ENCODE peak calls at places on chromosome 20, in five cellular contexts. H, S, Q, T and Y are unnamed samples.

GRCh38 chr20:33419140-33419974 is 18.0 kb upstream of the CDK5RAP1 start:
- DNase-seq in H (peak; percentile 79), S (no peak), Q (peak; percentile 75), T (no peak), Y (no peak)

GRCh38 chr20:38143646-38144554 is 21.2 kb downstream of the TGM2 start:
- DNase-seq in H (peak; percentile 47), S (peak; percentile 99), Q (peak; percentile 95), T (no peak), Y (peak; percentile 97)

GRCh38 chr20:47500554-47500953 is 1.1 kb upstream of the NCOA3 start:
- DNase-seq in H (no peak), S (no peak), Q (no peak), T (no peak), Y (peak; percentile 32)

GRCh38 chr20:53003420-53003819 is 31.3 kb downstream of the TSHZ2 start:
- DNase-seq in H (no peak), S (no peak), Q (peak; percentile 95), T (no peak), Y (no peak)

GRCh38 chr20:53869466-53870258 is 200.7 kb downstream of the BCAS1 start:
- DNase-seq in H (peak; percentile 31), S (peak; percentile 76), Q (peak; percentile 73), T (peak; percentile 88), Y (peak; percentile 94)

GRCh38 chr20:8812818-8813217 is 256.1 kb upstream of the PLCB4 start:
- DNase-seq in H (no peak), S (no peak), Q (no peak), T (peak; percentile 9), Y (no peak)

GRCh38 chr20:6632187-6632586 is 135.3 kb upstream of the BMP2 start:
- DNase-seq in H (peak; percentile 26), S (no peak), Q (peak; percentile 81), T (peak; percentile 26), Y (no peak)

GRCh38 chr20:21082584-21082983 is 23.6 kb downstream of the LINC00237 start:
- DNase-seq in H (no peak), S (no peak), Q (no peak), T (no peak), Y (no peak)

GRCh38 chr20:22248052-22248667 is 336.2 kb downstream of the FOXA2 start:
- DNase-seq in H (no peak), S (no peak), Q (no peak), T (peak; percentile 33), Y (no peak)

GRCh38 chr20:19973920-19974620 is 43.1 kb upstream of the NAA20 start:
- DNase-seq in H (peak; percentile 78), S (peak; percentile 78), Q (peak; percentile 75), T (peak; percentile 82), Y (no peak)

GRCh38 chr20:5567644-5568043 is 182.6 kb upstream of the SHLD1 start:
- DNase-seq in H (no peak), S (no peak), Q (no peak), T (no peak), Y (no peak)

GRCh38 chr20:31602779-31603441 is 2.2 kb upstream of the ID1 start:
- DNase-seq in H (no peak), S (peak; percentile 91), Q (peak; percentile 93), T (no peak), Y (no peak)

GRCh38 chr20:19071442-19071717 is 141.1 kb upstream of the SLC24A3 start:
- DNase-seq in H (no peak), S (no peak), Q (no peak), T (no peak), Y (no peak)

GRCh38 chr20:31440012-31440659 is at the start of gene DEFB123:
- DNase-seq in H (no peak), S (no peak), Q (no peak), T (no peak), Y (no peak)

GRCh38 chr20:15236812-15237211 is 899.4 kb upstream of the FLRT3 start:
- DNase-seq in H (no peak), S (peak; percentile 38), Q (peak; percentile 23), T (no peak), Y (peak; percentile 64)

GRCh38 chr20:58610071-58610800 is 40.8 kb upstream of the STX16 start:
- DNase-seq in H (no peak), S (no peak), Q (no peak), T (no peak), Y (no peak)

GRCh38 chr20:13200767-13201500 is 20.1 kb upstream of the ISM1 start:
- DNase-seq in H (no peak), S (no peak), Q (no peak), T (no peak), Y (no peak)

GRCh38 chr20:56826971-56827645 is 198.0 kb downstream of the TFAP2C start:
- DNase-seq in H (peak; percentile 24), S (peak; percentile 79), Q (no peak), T (peak; percentile 33), Y (peak; percentile 38)

GRCh38 chr20:15482525-15482924 is 1090.7 kb downstream of the KIF16B start:
- DNase-seq in H (no peak), S (no peak), Q (no peak), T (no peak), Y (no peak)

GRCh38 chr20:47358672-47359532 is 2.4 kb upstream of the ZMYND8 start:
- DNase-seq in H (peak; percentile 63), S (peak; percentile 100), Q (peak; percentile 94), T (peak; percentile 90), Y (peak; percentile 99)

GRCh38 chr20:60466683-60467022 is 508.4 kb downstream of the CDH26 start:
- DNase-seq in H (no peak), S (no peak), Q (no peak), T (no peak), Y (no peak)

GRCh38 chr20:7490288-7490687 is 450.0 kb downstream of the HAO1 start:
- DNase-seq in H (no peak), S (no peak), Q (peak; percentile 16), T (no peak), Y (no peak)

GRCh38 chr20:17614812-17615644 is 45.2 kb downstream of the DSTN start:
- DNase-seq in H (no peak), S (no peak), Q (no peak), T (no peak), Y (no peak)

GRCh38 chr20:53859684-53860083 is 210.7 kb downstream of the BCAS1 start:
- DNase-seq in H (peak; percentile 38), S (no peak), Q (peak; percentile 23), T (no peak), Y (no peak)

GRCh38 chr20:25453035-25453810 is 45.8 kb downstream of the GINS1 start:
- DNase-seq in H (no peak), S (no peak), Q (peak; percentile 47), T (no peak), Y (peak; percentile 21)

DNA sequence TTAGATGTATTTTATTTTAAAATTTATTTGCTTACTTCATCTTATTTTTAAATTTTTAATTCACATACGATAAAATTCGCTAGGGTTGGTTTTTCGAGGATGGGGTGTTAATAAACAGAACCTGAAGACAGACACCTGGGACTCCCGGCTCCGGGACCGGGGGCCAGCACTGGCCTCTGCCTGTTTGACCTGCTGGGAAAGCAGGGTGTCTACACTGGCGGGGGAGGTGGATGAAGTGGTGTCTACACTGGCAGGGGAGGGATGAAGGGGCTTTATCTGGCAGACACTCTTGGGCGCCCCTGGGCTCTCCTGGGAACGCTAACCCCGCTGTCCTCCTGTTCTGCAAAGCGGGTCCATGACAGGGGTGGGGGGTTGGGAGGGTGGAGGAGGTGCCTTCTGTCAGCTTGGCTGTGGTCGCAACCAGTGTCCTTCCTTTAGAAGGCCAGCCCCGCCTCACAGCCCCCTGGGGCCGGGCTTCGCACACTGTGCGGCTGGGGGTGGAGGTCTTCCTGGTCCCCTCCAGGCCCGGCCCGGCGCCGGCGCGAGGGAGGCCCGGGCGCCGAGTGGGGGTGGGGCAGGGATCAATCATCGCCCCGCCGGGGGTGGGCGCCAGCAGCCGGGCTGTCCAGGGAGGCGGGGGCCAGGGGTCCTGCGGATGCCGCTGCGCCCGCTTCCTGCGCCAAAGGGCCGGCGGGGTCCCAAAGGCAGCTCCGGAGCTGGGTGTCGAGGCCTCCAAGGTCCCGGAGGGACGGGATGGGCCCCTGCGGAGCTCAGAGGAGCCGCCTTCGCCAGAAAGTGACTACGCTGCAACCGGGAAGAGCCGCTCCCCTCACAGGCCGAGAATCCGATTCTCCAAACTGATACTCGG is 1.8 kb downstream of the GATA5 start:
- DNase-seq in H (no peak), S (no peak), Q (no peak), T (no peak), Y (no peak)
- H3K4me3 ChIP-seq in H (no peak overlapping the region), S (no peak overlapping the region), Q (no peak overlapping the region), T (no peak overlapping the region), Y (no peak overlapping the region)

DNA sequence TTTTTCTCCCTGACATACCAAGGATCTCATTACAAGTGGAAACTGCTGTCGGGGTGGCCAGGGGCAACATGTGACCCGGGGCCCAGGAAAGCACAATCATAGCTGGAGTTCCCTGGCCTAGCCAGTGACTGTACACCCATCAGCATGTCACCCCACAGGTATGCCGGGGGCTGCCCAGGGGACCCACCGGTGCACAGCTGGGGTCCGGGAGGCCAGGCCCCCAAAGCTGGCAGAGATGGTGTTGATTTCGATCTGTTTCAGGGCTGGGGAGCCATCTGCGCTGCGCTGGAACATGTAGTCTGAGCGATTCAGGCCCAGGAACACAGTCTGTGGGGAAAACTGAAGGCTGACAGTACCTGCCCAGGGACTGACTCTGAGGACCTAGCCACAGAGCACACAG is 13.3 kb downstream of the GSS start:
- DNase-seq in H (no peak), S (no peak), Q (no peak), T (no peak), Y (no peak)
- H3K4me1 ChIP-seq in H (peaks cover 61% of the 10 kb centered on the region), S (peaks cover 48% of the 10 kb centered on the region), Q (no peaks in the 10 kb centered on the region), T (peaks cover 8% of the 10 kb centered on the region), Y (no peaks in the 10 kb centered on the region)

DNA sequence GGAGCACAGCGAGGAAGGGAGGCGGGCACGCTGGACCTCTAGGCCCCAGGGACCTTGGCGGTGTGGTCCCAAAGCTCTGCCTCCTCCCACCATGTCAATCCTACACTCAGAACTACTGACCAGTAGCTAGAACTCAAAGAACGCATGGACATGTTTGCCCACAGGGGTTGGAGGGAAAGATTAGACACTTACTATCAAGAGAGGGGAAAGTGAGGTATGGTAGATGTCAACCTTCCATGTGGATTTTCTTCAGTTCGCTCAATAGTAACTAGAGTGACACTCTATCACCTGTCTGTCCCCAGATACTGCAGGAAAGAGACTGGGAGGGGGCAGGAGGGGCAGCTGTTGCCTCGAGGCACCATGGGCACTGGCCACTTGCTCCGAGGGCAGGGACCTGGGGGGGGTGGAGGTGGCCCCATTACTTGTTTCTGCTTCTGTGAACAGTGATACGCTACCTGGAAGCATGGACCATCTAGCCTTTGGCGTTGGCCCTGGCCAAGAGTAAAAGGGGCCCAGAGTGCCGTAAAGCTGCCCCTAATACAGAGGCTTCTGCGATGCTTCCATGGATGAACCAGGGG is 912 bp upstream of the DIDO1 start:
- DNase-seq in H (no peak), S (no peak), Q (no peak), T (no peak), Y (peak; percentile 54)
- H3K4me3 ChIP-seq in H (peak overlapping the region; percentile 99), S (peak overlapping the region; percentile 75), Q (peak overlapping the region; percentile 90), T (peak overlapping the region; percentile 66), Y (peak overlapping the region; percentile 99)

DNA sequence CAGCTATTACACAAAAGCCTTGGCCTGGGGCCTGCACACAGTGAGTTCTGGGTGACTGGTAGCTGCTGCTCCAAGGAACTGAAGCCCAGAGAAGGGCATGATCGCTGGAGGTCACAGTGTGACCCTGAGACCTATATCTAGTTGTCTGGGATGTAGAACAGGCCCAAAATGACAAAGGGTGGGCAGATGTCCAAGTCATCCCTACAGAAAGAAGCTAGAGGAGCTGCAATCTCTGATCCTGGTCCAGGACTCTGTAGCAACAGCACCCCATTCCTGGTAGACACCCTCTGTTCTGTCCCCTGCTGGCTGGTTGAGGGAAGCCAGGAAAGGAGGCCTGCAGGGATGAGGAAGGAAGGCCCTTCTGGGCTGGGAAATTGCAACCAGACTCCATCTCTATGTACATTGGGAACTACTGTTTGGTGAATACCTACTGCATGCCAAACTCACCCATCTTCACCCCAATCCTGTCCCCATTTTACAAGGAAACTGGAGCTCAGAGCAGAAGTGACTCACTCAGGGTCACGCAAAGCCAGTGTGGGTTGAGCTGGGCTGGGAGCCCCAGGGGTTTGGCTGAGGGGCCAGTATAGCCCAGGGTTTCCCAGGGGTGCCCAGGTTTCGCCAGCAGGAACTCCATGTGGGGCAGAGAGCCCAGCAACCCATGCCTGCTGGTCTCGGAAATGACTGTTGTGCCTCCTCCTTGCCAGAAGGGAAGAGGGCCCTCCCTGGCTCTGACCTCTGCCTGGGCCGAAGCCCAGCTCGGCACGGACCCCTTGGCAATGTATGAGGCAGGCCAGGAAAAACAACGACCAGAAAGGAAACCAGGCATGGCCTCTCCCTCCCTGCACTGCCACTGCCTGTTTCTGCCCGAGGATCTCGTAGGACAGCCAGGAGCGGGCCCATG is 44.9 kb upstream of the TLDC2 start:
- DNase-seq in H (peak; percentile 74), S (peak; percentile 40), Q (peak; percentile 23), T (peak; percentile 23), Y (no peak)
- H3K4me1 ChIP-seq in H (peaks cover 19% of the 10 kb centered on the region), S (peaks cover 12% of the 10 kb centered on the region), Q (peaks cover 48% of the 10 kb centered on the region), T (peaks cover 57% of the 10 kb centered on the region), Y (no peaks in the 10 kb centered on the region)